ENCODE peak calls at places on chromosomes 3 and 15, in seven cellular contexts. B, W, G, X, U, E and S are unnamed samples.

GRCh38 chr15:30872341-30872748 is 31.4 kb upstream of the FAN1 start:
- DNase-seq in X (no peak), E (no peak), G (peak; percentile 31), W (peak; percentile 23), B (no peak), U (no peak), S (no peak)

GRCh38 chr15:39361497-39361896 is 219.4 kb upstream of the THBS1 start:
- DNase-seq in G (no peak), W (no peak), X (no peak), U (peak; percentile 8), E (no peak), B (no peak), S (no peak)

GRCh38 chr15:59236394-59236793 is 29.8 kb downstream of the LDHAL6B start:
- DNase-seq in E (no peak), B (no peak), X (no peak), G (no peak), W (no peak), U (no peak), S (no peak)

GRCh38 chr15:56149071-56149470 is 94.6 kb downstream of the RFX7 start:
- DNase-seq in U (peak; percentile 40), W (peak; percentile 24), X (no peak), B (no peak), G (peak; percentile 43), E (no peak), S (no peak)

GRCh38 chr15:48265145-48265544 is 59.0 kb downstream of the SLC12A1 start:
- DNase-seq in E (no peak), G (no peak), U (no peak), W (no peak), B (no peak), X (no peak), S (no peak)

GRCh38 chr3:32391643-32392529 is at the start of gene CMTM7:
- DNase-seq in G (peak; percentile 50), X (no peak), U (peak; percentile 58), W (peak; percentile 80), E (peak; percentile 87), B (no peak), S (no peak)

GRCh38 chr3:79361748-79362378 is 405.9 kb downstream of the ROBO1 start:
- DNase-seq in B (peak; percentile 16), W (peak; percentile 29), U (peak; percentile 73), G (peak; percentile 71), X (peak; percentile 15), E (no peak), S (peak; percentile 29)

GRCh38 chr3:23834082-23834870 is 28.5 kb downstream of the UBE2E1 start:
- DNase-seq in G (peak; percentile 26), U (peak; percentile 24), E (no peak), B (no peak), W (no peak), X (no peak), S (no peak)

GRCh38 chr15:90114451-90114901 is 12.2 kb upstream of the IDH2 start:
- DNase-seq in W (no peak), B (no peak), U (no peak), X (no peak), G (peak; percentile 39), E (no peak), S (no peak)

GRCh38 chr3:128800241-128801187 is 74.5 kb downstream of the RAB7A start:
- DNase-seq in X (no peak), G (no peak), E (no peak), U (no peak), B (no peak), W (no peak), S (no peak)

GRCh38 chr3:44674211-44674610 is 25.7 kb downstream of the ZNF35 start:
- DNase-seq in G (no peak), U (no peak), E (no peak), B (no peak), W (no peak), X (no peak), S (no peak)

GRCh38 chr3:24400450-24400849 is 94.2 kb downstream of the THRB start:
- DNase-seq in B (no peak), W (no peak), U (no peak), G (no peak), X (no peak), E (no peak), S (no peak)

GRCh38 chr3:131560795-131561194 is 58.0 kb upstream of the MRPL3 start:
- DNase-seq in U (no peak), B (no peak), E (no peak), W (no peak), X (no peak), G (no peak), S (no peak)

GRCh38 chr3:36945326-36945980 is 599 bp upstream of the TRANK1 start:
- DNase-seq in G (no peak), X (no peak), B (no peak), E (no peak), W (no peak), U (no peak), S (no peak)

GRCh38 chr3:175146258-175146657 is 287.1 kb downstream of the NAALADL2 start:
- DNase-seq in E (no peak), G (peak; percentile 69), X (peak; percentile 4), U (peak; percentile 53), B (peak; percentile 13), W (no peak), S (no peak)

GRCh38 chr3:7306900-7307299 is 446.0 kb downstream of the GRM7 start:
- DNase-seq in G (no peak), U (no peak), W (no peak), B (no peak), E (no peak), X (no peak), S (no peak)

GRCh38 chr15:31305375-31305774 is 21.3 kb upstream of the KLF13 start:
- DNase-seq in W (no peak), U (no peak), B (no peak), G (no peak), E (no peak), X (no peak), S (no peak)

GRCh38 chr15:78437107-78437761 is 782 bp upstream of the IREB2 start:
- DNase-seq in E (no peak), G (no peak), W (no peak), U (no peak), X (no peak), B (no peak), S (no peak)

GRCh38 chr15:90002428-90002844 is 1.3 kb downstream of the ZNF710 start:
- DNase-seq in W (peak; percentile 56), U (peak; percentile 30), B (no peak), X (no peak), E (peak; percentile 64), G (peak; percentile 57), S (no peak)

GRCh38 chr3:156788846-156789245 is 37.3 kb upstream of the LEKR1 start:
- DNase-seq in X (no peak), G (no peak), E (no peak), W (no peak), U (no peak), B (no peak), S (no peak)

GRCh38 chr3:159852821-159853505 is 135.7 kb upstream of the IL12A start:
- DNase-seq in X (no peak), W (peak; percentile 66), B (no peak), G (peak; percentile 63), U (peak; percentile 60), E (peak; percentile 72), S (no peak)

GRCh38 chr15:78828930-78829329 is 17.7 kb upstream of the ADAMTS7 start:
- DNase-seq in G (no peak), U (no peak), X (no peak), B (no peak), W (no peak), E (no peak), S (no peak)

GRCh38 chr15:69170597-69170996 is 10.2 kb downstream of the GLCE start:
- DNase-seq in U (no peak), X (no peak), W (no peak), B (no peak), G (no peak), E (no peak), S (no peak)

GRCh38 chr3:49876567-49876966 is 6.9 kb upstream of the CAMKV start:
- DNase-seq in G (no peak), B (no peak), U (no peak), W (no peak), E (no peak), X (no peak), S (no peak)

GRCh38 chr3:182185341-182185740 is 473.6 kb downstream of the SOX2 start:
- DNase-seq in U (no peak), B (no peak), X (no peak), E (no peak), W (no peak), G (no peak), S (no peak)

GRCh38 chr3:194174407-194174806 is 38.5 kb downstream of the HES1 start:
- DNase-seq in W (no peak), B (no peak), X (no peak), G (no peak), U (no peak), E (no peak), S (no peak)

GRCh38 chr15:72797338-72797689 is 13.8 kb upstream of the ADPGK start:
- DNase-seq in G (no peak), X (no peak), U (no peak), B (no peak), E (no peak), W (no peak), S (no peak)

GRCh38 chr3:10772230-10773161 is 43.5 kb upstream of the SLC6A11 start:
- DNase-seq in X (no peak), E (peak; percentile 55), G (no peak), B (no peak), W (peak; percentile 81), U (peak; percentile 4), S (no peak)
- TF ChIP-seq CTCF in X (no peak), E (no peak), G (no peak), B (peak; percentile 26), W (peak; percentile 53), U (peak; percentile 17), S (peak; percentile 28)

GRCh38 chr15:76312540-76313174 is 1.4 kb upstream of the ETFA start:
- DNase-seq in X (no peak), B (no peak), W (peak; percentile 14), U (peak; percentile 13), E (no peak), G (no peak), S (no peak)
- H3K4me3 ChIP-seq in X (no peak overlapping the region), B (no peak overlapping the region), W (no peak overlapping the region), U (no peak overlapping the region), E (no peak overlapping the region), G (no peak overlapping the region), S (no peak overlapping the region)

GRCh38 chr15:66084704-66085103 is 168.8 kb downstream of the MEGF11 start:
- DNase-seq in G (no peak), W (no peak), U (no peak), X (no peak), E (no peak), B (no peak), S (no peak)

GRCh38 chr15:66080791-66081475 is 172.6 kb downstream of the MEGF11 start:
- DNase-seq in E (no peak), G (peak; percentile 47), X (peak; percentile 30), U (peak; percentile 63), B (no peak), W (no peak), S (no peak)

GRCh38 chr15:66089049-66089448 is 164.5 kb downstream of the MEGF11 start:
- DNase-seq in W (no peak), E (peak; percentile 53), U (no peak), X (no peak), G (no peak), B (no peak), S (no peak)

GRCh38 chr15:66085128-66085527 is 168.4 kb downstream of the MEGF11 start:
- DNase-seq in B (no peak), E (no peak), U (no peak), X (no peak), G (no peak), W (no peak), S (no peak)
- TF ChIP-seq CTCF in B (no peak), E (no peak), U (no peak), X (no peak), G (no peak), W (no peak), S (no peak)

GRCh38 chr3:105967117-105967516 is 98.3 kb upstream of the CBLB start:
- DNase-seq in B (peak; percentile 35), E (no peak), U (peak; percentile 67), W (no peak), X (no peak), G (peak; percentile 39), S (no peak)
- H3K4me3 ChIP-seq in B (no peak overlapping the region), E (no peak overlapping the region), U (no peak overlapping the region), W (no peak overlapping the region), X (no peak overlapping the region), G (no peak overlapping the region), S (no peak overlapping the region)